ENCODE peak calls at places on chromosomes 5 and 9, in nine cellular contexts. A is ovary, T is heart left ventricle, O is HepG2, N is endothelial cell of umbilical vein, J is body of pancreas, I is prostate gland, Z is IMR-90, P is gastrocnemius medialis. Q is an unnamed sample. For H3K4me1, the result is how much of the 10 kb centered on the place peaks cover.

GRCh38 chr5:78496373-78496772 is 136.0 kb downstream of the SCAMP1 start:
- DNase-seq in A (no peak), T (no peak), O (peak), N (peak), J (no peak), I (no peak), Z (peak), P (no peak), Q (no peak)

GRCh38 chr5:41686767-41687166 is 176.4 kb upstream of the PLCXD3 start:
- DNase-seq in A (no peak), T (no peak), O (no peak), N (no peak), J (no peak), I (no peak), Z (no peak), P (no peak), Q (no peak)

GRCh38 chr5:12526113-12526512 is 621.9 kb upstream of the CTNND2 start:
- DNase-seq in A (no peak), T (no peak), O (no peak), N (no peak), J (no peak), I (no peak), Z (no peak), P (no peak), Q (no peak)

GRCh38 chr9:87505869-87506678 is 8.4 kb downstream of the DAPK1 start:
- DNase-seq in A (no peak), T (no peak), O (peak), N (no peak), J (no peak), I (no peak), Z (no peak), P (no peak), Q (no peak)

GRCh38 chr9:134382733-134383132 is 56.5 kb downstream of the RXRA start:
- DNase-seq in A (no peak), T (no peak), O (no peak), N (no peak), J (no peak), I (no peak), Z (no peak), P (no peak), Q (no peak)

GRCh38 chr5:15690611-15691010 is 190.6 kb downstream of the FBXL7 start:
- DNase-seq in A (no peak), T (no peak), O (no peak), N (no peak), J (no peak), I (no peak), Z (peak), P (no peak), Q (no peak)

GRCh38 chr9:5869315-5870019 is 21.2 kb upstream of the MLANA start:
- DNase-seq in A (no peak), T (no peak), O (peak), N (no peak), J (no peak), I (no peak), Z (no peak), P (no peak), Q (no peak)

GRCh38 chr5:16552666-16553343 is 64.0 kb downstream of the RETREG1 start:
- DNase-seq in A (peak), T (peak), O (peak), N (peak), J (peak), I (peak), Z (peak), P (peak), Q (no peak)

GRCh38 chr5:173472784-173473278 is 143.6 kb downstream of the BOD1 start:
- DNase-seq in A (no peak), T (peak), O (no peak), N (no peak), J (peak), I (peak), Z (peak), P (peak), Q (no peak)

GRCh38 chr5:142313693-142314092 is 11.1 kb downstream of the SPRY4 start:
- DNase-seq in A (no peak), T (no peak), O (no peak), N (peak), J (no peak), I (no peak), Z (no peak), P (no peak), Q (no peak)

GRCh38 chr5:93359296-93359957 is 221.6 kb downstream of the NR2F1-AS1 start:
- DNase-seq in A (no peak), T (no peak), O (no peak), N (peak), J (peak), I (no peak), Z (peak), P (no peak), Q (no peak)

GRCh38 chr5:177303925-177304391 is 359 bp downstream of the PRELID1 start:
- DNase-seq in A (no peak), T (no peak), O (no peak), N (peak), J (no peak), I (no peak), Z (no peak), P (no peak), Q (no peak)

GRCh38 chr9:8474937-8475336 is 675.4 kb upstream of the DMAC1 start:
- DNase-seq in A (no peak), T (no peak), O (no peak), N (no peak), J (no peak), I (no peak), Z (no peak), P (no peak), Q (no peak)

GRCh38 chr9:38619556-38620447 is 594 bp downstream of the ANKRD18A start:
- DNase-seq in A (no peak), T (peak), O (peak), N (no peak), J (peak), I (peak), Z (no peak), P (no peak), Q (no peak)

GRCh38 chr9:93398471-93398870 is 53.0 kb upstream of the FAM120A start:
- DNase-seq in A (no peak), T (no peak), O (no peak), N (no peak), J (no peak), I (no peak), Z (no peak), P (no peak), Q (no peak)

GRCh38 chr9:137069508-137070071 is 767 bp downstream of the SAPCD2 start:
- DNase-seq in A (no peak), T (peak), O (no peak), N (no peak), J (no peak), I (no peak), Z (no peak), P (no peak), Q (no peak)

GRCh38 chr5:68562308-68562707 is 346.8 kb downstream of the PIK3R1 start:
- DNase-seq in A (peak), T (peak), O (no peak), N (no peak), J (peak), I (no peak), Z (peak), P (no peak), Q (no peak)

GRCh38 chr9:87732756-87733155 is 6.8 kb downstream of the CTSL start:
- DNase-seq in A (no peak), T (no peak), O (no peak), N (no peak), J (no peak), I (no peak), Z (no peak), P (no peak), Q (no peak)

GRCh38 chr5:115898656-115899055 is 56.9 kb downstream of the AP3S1 start:
- DNase-seq in A (no peak), T (no peak), O (no peak), N (no peak), J (no peak), I (no peak), Z (peak), P (no peak), Q (no peak)

GRCh38 chr5:9927106-9927505 is 297.0 kb upstream of the TAS2R1 start:
- DNase-seq in A (no peak), T (no peak), O (no peak), N (no peak), J (no peak), I (no peak), Z (peak), P (no peak), Q (no peak)

GRCh38 chr5:74865799-74866652 is at the start of gene FAM169A:
- DNase-seq in A (peak), T (peak), O (no peak), N (no peak), J (peak), I (peak), Z (peak), P (no peak), Q (no peak)

GRCh38 chr9:35962126-35962906 is 4.4 kb upstream of the OR2S2 start:
- DNase-seq in A (no peak), T (peak), O (no peak), N (no peak), J (no peak), I (no peak), Z (peak), P (peak), Q (no peak)

GRCh38 chr5:172758077-172758835 is 12.7 kb downstream of the DUSP1 start:
- DNase-seq in A (no peak), T (peak), O (no peak), N (peak), J (no peak), I (no peak), Z (peak), P (no peak), Q (no peak)

GRCh38 chr9:7313389-7313788 is 486.2 kb downstream of the DMAC1 start:
- DNase-seq in A (no peak), T (no peak), O (no peak), N (no peak), J (no peak), I (no peak), Z (no peak), P (no peak), Q (no peak)

GRCh38 chr5:58294598-58295298 is 165.1 kb downstream of the PLK2 start:
- DNase-seq in A (no peak), T (no peak), O (no peak), N (peak), J (no peak), I (no peak), Z (peak), P (no peak), Q (no peak)

GRCh38 chr9:135902655-135903357 is 4.5 kb downstream of the CAMSAP1 start:
- DNase-seq in A (peak), T (no peak), O (no peak), N (no peak), J (no peak), I (peak), Z (no peak), P (no peak), Q (no peak)

GRCh38 chr5:95285406-95285761 is 490 bp upstream of the MCTP1 start:
- DNase-seq in A (no peak), T (no peak), O (no peak), N (peak), J (no peak), I (no peak), Z (no peak), P (no peak), Q (no peak)

GRCh38 chr5:112419050-112419595 is at the start of gene EPB41L4A:
- DNase-seq in A (peak), T (peak), O (no peak), N (peak), J (peak), I (peak), Z (no peak), P (no peak), Q (no peak)

GRCh38 chr9:129480227-129480626 is 140.7 kb downstream of the C9orf50 start:
- DNase-seq in A (no peak), T (no peak), O (no peak), N (no peak), J (no peak), I (no peak), Z (no peak), P (no peak), Q (no peak)

GRCh38 chr5:105350406-105351140 is 1788.0 kb upstream of the NUDT12 start:
- DNase-seq in A (no peak), T (no peak), O (no peak), N (no peak), J (no peak), I (no peak), Z (no peak), P (no peak), Q (no peak)

GRCh38 chr5:9498541-9499497 is 47.1 kb downstream of the SEMA5A start:
- DNase-seq in A (no peak), T (no peak), O (peak), N (no peak), J (peak), I (no peak), Z (peak), P (no peak), Q (no peak)

GRCh38 chr5:125834438-125835147 is 588.6 kb upstream of the GRAMD2B start:
- DNase-seq in A (no peak), T (no peak), O (no peak), N (no peak), J (no peak), I (no peak), Z (no peak), P (no peak), Q (no peak)

GRCh38 chr5:90134892-90135291 is 274.7 kb downstream of the CETN3 start:
- DNase-seq in A (peak), T (peak), O (no peak), N (peak), J (no peak), I (no peak), Z (peak), P (peak), Q (no peak)

GRCh38 chr9:75132244-75132643 is 43.9 kb downstream of the OSTF1 start:
- DNase-seq in A (no peak), T (no peak), O (no peak), N (no peak), J (no peak), I (no peak), Z (no peak), P (no peak), Q (no peak)

GRCh38 chr5:174589599-174589998 is 134.8 kb upstream of the MSX2 start:
- DNase-seq in A (no peak), T (no peak), O (peak), N (no peak), J (no peak), I (no peak), Z (no peak), P (no peak), Q (no peak)

GRCh38 chr5:65730910-65731309 is 8.9 kb downstream of the NLN start:
- DNase-seq in A (no peak), T (no peak), O (no peak), N (no peak), J (no peak), I (no peak), Z (peak), P (no peak), Q (no peak)
- H3K4me1 ChIP-seq in A (under half), T (under half), O (under half), N (under half), J (under half), I (under half), Z (under half), P (under half), Q (under half)

GRCh38 chr9:133356391-133357091 is at the start of the genes SURF1 and SURF2:
- DNase-seq in A (peak), T (peak), O (peak), N (peak), J (peak), I (peak), Z (peak), P (peak), Q (no peak)
- TF ChIP-seq POLR2A in A (peak), T (peak), O (no peak), N (peak), J (peak), I (peak), Z (peak), P (peak), Q (no peak)

GRCh38 chr9:34139477-34140146 is 13.1 kb upstream of the DCAF12 start:
- DNase-seq in A (peak), T (peak), O (peak), N (peak), J (peak), I (no peak), Z (peak), P (peak), Q (no peak)
- TF ChIP-seq CTCF in A (no peak), T (peak), O (peak), N (peak), J (peak), I (no peak), Z (peak), P (no peak), Q (no peak)

DNA sequence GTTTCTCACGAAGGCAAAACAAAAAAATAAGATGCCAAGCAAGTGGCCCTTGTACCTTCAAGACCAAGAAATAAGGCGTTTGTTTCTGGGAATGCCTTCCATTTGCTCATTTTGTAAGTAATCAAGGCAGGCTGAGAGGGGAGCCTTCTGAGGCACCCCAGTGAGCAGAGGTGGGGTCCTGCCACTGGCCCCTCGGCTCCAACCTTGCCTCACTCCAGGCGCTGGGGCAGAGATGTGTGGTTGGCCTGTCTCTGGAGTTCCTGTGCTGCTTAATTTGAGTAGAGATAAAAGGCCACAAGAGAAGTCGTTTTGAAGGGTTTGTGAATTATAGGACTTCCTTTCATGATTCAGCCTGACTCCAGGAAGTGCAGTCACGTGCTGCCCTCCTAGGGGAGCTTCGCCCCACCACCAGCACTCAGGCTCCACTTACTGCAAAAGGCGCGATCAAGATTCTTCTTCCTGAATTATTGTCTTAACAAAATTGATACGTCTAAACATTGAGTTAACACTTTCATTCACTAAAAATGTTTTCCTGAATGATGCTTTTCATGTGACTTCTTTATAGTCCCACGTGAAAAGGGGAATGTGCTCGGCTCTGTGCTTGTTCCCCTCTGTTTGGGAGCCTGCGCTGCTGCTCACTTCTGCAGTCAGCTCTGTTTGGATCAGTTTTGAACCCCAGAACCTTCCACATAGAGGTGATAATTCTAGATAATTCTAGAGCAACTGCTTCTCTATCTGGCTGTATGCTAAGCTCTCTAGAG is 13.7 kb downstream of the SYK start:
- DNase-seq in A (no peak), T (no peak), O (no peak), N (no peak), J (no peak), I (no peak), Z (peak), P (no peak), Q (no peak)
- H3K4me1 ChIP-seq in A (under half), T (under half), O (under half), N (under half), J (under half), I (under half), Z (under half), P (under half), Q (under half)

GRCh38 chr5:2298746-2299145 is 416.0 kb upstream of the IRX4 start:
- DNase-seq in A (no peak), T (no peak), O (no peak), N (no peak), J (no peak), I (no peak), Z (no peak), P (no peak), Q (no peak)

GRCh38 chr5:2297991-2298390 is 415.3 kb upstream of the IRX4 start:
- DNase-seq in A (no peak), T (no peak), O (no peak), N (no peak), J (no peak), I (no peak), Z (no peak), P (no peak), Q (no peak)

GRCh38 chr5:2293906-2294305 is 411.2 kb upstream of the IRX4 start:
- DNase-seq in A (no peak), T (no peak), O (no peak), N (no peak), J (no peak), I (no peak), Z (no peak), P (no peak), Q (no peak)

GRCh38 chr5:2299388-2300220 is 416.9 kb upstream of the IRX4 start:
- DNase-seq in A (no peak), T (no peak), O (no peak), N (no peak), J (no peak), I (no peak), Z (no peak), P (no peak), Q (no peak)

DNA sequence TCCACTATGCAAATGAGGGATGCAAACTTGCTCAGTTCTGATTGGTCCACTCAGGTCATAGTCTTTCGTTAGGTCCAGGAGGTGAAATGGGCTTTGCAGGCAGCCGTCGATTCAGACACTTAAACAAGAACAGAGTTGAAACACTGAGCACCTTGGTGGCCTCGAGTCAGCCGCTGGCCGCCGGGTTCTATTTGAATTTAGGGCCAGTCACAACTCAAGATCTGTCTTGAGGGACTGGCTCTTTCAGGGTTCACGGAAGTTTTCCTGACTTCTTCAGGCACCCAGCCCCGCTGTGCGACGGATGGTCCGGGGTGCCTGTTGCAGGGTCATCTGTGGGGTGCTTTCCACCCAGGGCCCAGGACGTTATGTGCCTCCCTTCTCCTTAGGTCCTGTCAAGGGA is 412.8 kb upstream of the IRX4 start:
- DNase-seq in A (no peak), T (no peak), O (no peak), N (no peak), J (no peak), I (no peak), Z (no peak), P (no peak), Q (no peak)
- TF ChIP-seq POLR2A in A (no peak), T (no peak), O (no peak), N (no peak), J (no peak), I (no peak), Z (no peak), P (no peak), Q (no peak)

Q was measured in esophagus squamous epithelium.